ENCODE peak calls at places on chromosome 2, in five cellular contexts. C, X, T, L and B are unnamed samples.

GRCh38 chr2:25517701-25518100 is 155.7 kb downstream of the DTNB start:
- DNase-seq in C (no peak), X (no peak), L (no peak), T (no peak), B (no peak)

GRCh38 chr2:204538179-204539009 is 6.9 kb upstream of the PARD3B start:
- DNase-seq in X (peak; percentile 39), C (no peak), T (no peak), L (no peak), B (no peak)

GRCh38 chr2:185970148-185970852 is 231.7 kb downstream of the FSIP2 start:
- DNase-seq in C (no peak), L (no peak), X (no peak), T (no peak), B (no peak)

GRCh38 chr2:138296365-138296764 is 205.2 kb upstream of the SPOPL start:
- DNase-seq in L (no peak), X (no peak), T (no peak), C (no peak), B (no peak)

GRCh38 chr2:132448771-132449170 is 32.2 kb downstream of the GPR39 start:
- DNase-seq in X (no peak), T (no peak), C (no peak), L (no peak), B (no peak)

GRCh38 chr2:118089015-118089800 is 937 bp downstream of the INSIG2 start:
- DNase-seq in T (peak; percentile 12), C (peak; percentile 43), X (peak; percentile 41), L (no peak), B (peak; percentile 37)

GRCh38 chr2:8876628-8877027 is 39.2 kb upstream of the KIDINS220 start:
- DNase-seq in C (no peak), L (no peak), X (no peak), T (no peak), B (no peak)

GRCh38 chr2:22992446-22992845 is 392.5 kb upstream of the KLHL29 start:
- DNase-seq in L (no peak), T (no peak), C (no peak), X (no peak), B (no peak)

GRCh38 chr2:142395294-142395693 is 264.5 kb upstream of the LRP1B start:
- DNase-seq in T (no peak), C (no peak), X (no peak), L (no peak), B (no peak)

GRCh38 chr2:172613035-172613434 is 57.1 kb downstream of the PDK1 start:
- DNase-seq in C (no peak), T (no peak), L (no peak), X (no peak), B (no peak)

GRCh38 chr2:218282173-218282991 is 9.9 kb downstream of the TMBIM1 start:
- DNase-seq in T (no peak), C (no peak), L (no peak), X (peak; percentile 65), B (no peak)

GRCh38 chr2:23988371-23988770 is 21.5 kb upstream of the MFSD2B start:
- DNase-seq in T (no peak), C (no peak), L (no peak), X (no peak), B (no peak)

GRCh38 chr2:16223481-16224177 is 283.3 kb downstream of the MYCN start:
- DNase-seq in T (no peak), L (no peak), X (peak; percentile 22), C (no peak), B (peak; percentile 6)

GRCh38 chr2:196544906-196545433 is 94.5 kb upstream of the CCDC150 start:
- DNase-seq in C (no peak), L (no peak), T (no peak), X (no peak), B (no peak)

GRCh38 chr2:18339326-18339725 is 221.1 kb downstream of the RDH14 start:
- DNase-seq in L (no peak), C (no peak), X (no peak), T (no peak), B (no peak)

GRCh38 chr2:43274055-43274454 is 47.6 kb upstream of the ZFP36L2 start:
- DNase-seq in L (no peak), T (no peak), X (no peak), C (no peak), B (no peak)

GRCh38 chr2:55150834-55151233 is 81.3 kb downstream of the CLHC1 start:
- DNase-seq in L (no peak), C (no peak), X (no peak), T (no peak), B (no peak)

GRCh38 chr2:132646805-132647115 is 23.2 kb downstream of the LYPD1 start:
- DNase-seq in L (no peak), T (no peak), X (no peak), C (no peak), B (no peak)

GRCh38 chr2:35428548-35428947 is 927.0 kb upstream of the CRIM1 start:
- DNase-seq in X (peak; percentile 6), C (peak; percentile 40), T (no peak), L (peak; percentile 5), B (no peak)

GRCh38 chr2:120851116-120851773 is 115.6 kb downstream of the GLI2 start:
- DNase-seq in X (no peak), C (no peak), L (no peak), T (no peak), B (no peak)

GRCh38 chr2:180184506-180184905 is 177.4 kb upstream of the CWC22 start:
- DNase-seq in L (no peak), X (peak; percentile 2), T (no peak), C (no peak), B (no peak)

GRCh38 chr2:7634370-7634769 is 717.2 kb downstream of the RNF144A start:
- DNase-seq in X (no peak), C (no peak), T (no peak), L (no peak), B (no peak)

GRCh38 chr2:179898873-179899272 is 37.5 kb upstream of the ZNF385B start:
- DNase-seq in L (no peak), T (no peak), C (peak; percentile 19), X (peak; percentile 11), B (no peak)

GRCh38 chr2:142756430-142756829 is 121.0 kb upstream of the KYNU start:
- DNase-seq in L (no peak), T (no peak), X (no peak), C (no peak), B (no peak)

GRCh38 chr2:647003-647560 is 30.1 kb downstream of the TMEM18 start:
- DNase-seq in L (no peak), C (no peak), T (no peak), X (no peak), B (no peak)

GRCh38 chr2:101112772-101113157 is 38.4 kb downstream of the TBC1D8 start:
- DNase-seq in C (no peak), X (no peak), T (no peak), L (no peak), B (no peak)

GRCh38 chr2:5942204-5942603 is 250.0 kb downstream of the SOX11 start:
- DNase-seq in L (no peak), C (no peak), X (no peak), T (no peak), B (no peak)

GRCh38 chr2:95362486-95362885 is 40.0 kb upstream of the FAHD2A start:
- DNase-seq in L (no peak), X (no peak), C (no peak), T (no peak), B (no peak)

GRCh38 chr2:234670052-234670451 is 173.2 kb upstream of the ARL4C start:
- DNase-seq in T (no peak), L (no peak), C (no peak), X (peak; percentile 71), B (no peak)

GRCh38 chr2:17416891-17417391 is 101.3 kb downstream of the RAD51AP2 start:
- DNase-seq in T (no peak), C (no peak), X (no peak), L (no peak), B (no peak)

GRCh38 chr2:121008978-121009377 is 273.3 kb downstream of the GLI2 start:
- DNase-seq in X (no peak), L (no peak), C (peak; percentile 9), T (no peak), B (no peak)